ENCODE peak calls at places on chromosome 2, in six cellular contexts. R is iPS-NIHi11, E is Calu3, P is skeletal muscle cell, K is BJ, Q is GDM1. X is an unnamed sample.

GRCh38 chr2:120233292-120233691 is 10.1 kb upstream of the TMEM185B start:
- DNase-seq in R (no peak), E (no peak), P (no peak), K (no peak), Q (no peak), X (no peak)

GRCh38 chr2:128278979-128279378 is 39.7 kb downstream of the HS6ST1 start:
- DNase-seq in R (no peak), E (no peak), P (no peak), K (no peak), Q (no peak), X (no peak)

GRCh38 chr2:189517847-189518535 is 62.6 kb downstream of the SLC40A1 start:
- DNase-seq in R (no peak), E (no peak), P (peak), K (no peak), Q (no peak), X (no peak)

GRCh38 chr2:671787-672605 is 5.2 kb downstream of the TMEM18 start:
- DNase-seq in R (no peak), E (no peak), P (no peak), K (no peak), Q (no peak), X (no peak)

GRCh38 chr2:46490521-46491141 is 11.3 kb downstream of the TMEM247 start:
- DNase-seq in R (no peak), E (peak), P (no peak), K (no peak), Q (no peak), X (no peak)

GRCh38 chr2:165839610-165840009 is 45.6 kb upstream of the GALNT3 start:
- DNase-seq in R (no peak), E (no peak), P (no peak), K (no peak), Q (no peak), X (no peak)

GRCh38 chr2:54673501-54673998 is 49.9 kb upstream of the EML6 start:
- DNase-seq in R (no peak), E (peak), P (no peak), K (no peak), Q (no peak), X (peak)

GRCh38 chr2:63486861-63487290 is 101.4 kb downstream of the WDPCP start:
- DNase-seq in R (no peak), E (no peak), P (no peak), K (no peak), Q (no peak), X (no peak)

GRCh38 chr2:212249451-212249850 is 289.2 kb downstream of the ERBB4 start:
- DNase-seq in R (peak), E (peak), P (peak), K (no peak), Q (no peak), X (no peak)

GRCh38 chr2:193542762-193543161 is 1348.0 kb upstream of the TMEFF2 start:
- DNase-seq in R (no peak), E (no peak), P (no peak), K (no peak), Q (no peak), X (no peak)

GRCh38 chr2:136378712-136379595 is 261.0 kb upstream of the CXCR4 start:
- DNase-seq in R (peak), E (peak), P (no peak), K (no peak), Q (peak), X (peak)

GRCh38 chr2:204072443-204073324 is 136.1 kb downstream of the ICOS start:
- DNase-seq in R (peak), E (peak), P (no peak), K (no peak), Q (no peak), X (peak)

GRCh38 chr2:96527052-96527964 is 9.2 kb upstream of the ARID5A start:
- DNase-seq in R (peak), E (no peak), P (no peak), K (no peak), Q (no peak), X (peak)

GRCh38 chr2:218991674-218992168 is 1.5 kb downstream of the CRYBA2 start:
- DNase-seq in R (no peak), E (no peak), P (no peak), K (no peak), Q (no peak), X (no peak)

GRCh38 chr2:240624950-240625621 is at the start of gene GPR35:
- DNase-seq in R (no peak), E (no peak), P (peak), K (peak), Q (peak), X (peak)

GRCh38 chr2:196742685-196743084 is 56.8 kb downstream of the GTF3C3 start:
- DNase-seq in R (no peak), E (no peak), P (no peak), K (no peak), Q (no peak), X (no peak)

X was measured in activated T-helper 2 cell treated with anti-CD3 and anti-CD28 coated beads, Interferon-gamma antibody, Interleukin-2, Interleukin-4, amounts not matched to agents 10 μg/mL and 5 μg/mL and 100 μg/mL, durations not matched to agents 14 hours and 24 hours and 36 hours.